ENCODE peak calls at places on chromosomes 3 and 15, in nine cellular contexts. Y is colonic mucosa, A is hepatocyte, I is AG04449, F is fibroblast of pulmonary artery, N is lower lobe of right lung, U is HFFc6, K is Peyer's patch, H is GM20000. P is an unnamed sample.

GRCh38 chr15:56767315-56767714 is 34.0 kb upstream of the ZNF280D start:
- DNase-seq in F (peak; percentile 56), I (no peak), K (no peak), Y (no peak), U (no peak), H (no peak), A (no peak), N (no peak), P (no peak)

GRCh38 chr3:126850370-126851085 is 132.4 kb upstream of the PLXNA1 start:
- DNase-seq in H (no peak), U (peak; percentile 38), K (no peak), N (peak; percentile 56), F (peak; percentile 73), Y (no peak), I (peak; percentile 73), A (peak; percentile 54), P (no peak)

GRCh38 chr3:64667887-64668581 is 19.8 kb downstream of the ADAMTS9 start:
- DNase-seq in U (no peak), I (no peak), F (no peak), A (no peak), Y (no peak), N (peak; percentile 53), K (no peak), H (no peak), P (no peak)

GRCh38 chr3:69174871-69175737 is 52.7 kb upstream of the LMOD3 start:
- DNase-seq in A (no peak), H (no peak), K (no peak), U (no peak), N (no peak), Y (no peak), F (peak; percentile 55), I (no peak), P (no peak)

GRCh38 chr3:193716155-193716554 is 123.1 kb downstream of the OPA1 start:
- DNase-seq in H (no peak), N (no peak), I (no peak), U (no peak), F (no peak), K (no peak), A (no peak), Y (no peak), P (no peak)

GRCh38 chr3:185822957-185823279 is 1.9 kb downstream of the IGF2BP2 start:
- DNase-seq in N (no peak), I (no peak), U (no peak), H (no peak), K (no peak), F (no peak), A (no peak), Y (no peak), P (no peak)

GRCh38 chr15:52658955-52659354 is 20.2 kb downstream of the ATOSA start:
- DNase-seq in F (no peak), U (no peak), A (no peak), H (peak; percentile 4), N (no peak), K (no peak), Y (no peak), I (no peak), P (no peak)

GRCh38 chr3:156781310-156782230 is 44.6 kb upstream of the LEKR1 start:
- DNase-seq in U (peak; percentile 69), K (no peak), I (no peak), N (no peak), F (peak; percentile 43), A (peak; percentile 26), Y (peak; percentile 19), H (no peak), P (no peak)

GRCh38 chr3:49461443-49462171 is 8.5 kb upstream of the DAG1 start:
- DNase-seq in U (no peak), K (no peak), A (no peak), N (no peak), Y (no peak), H (peak; percentile 23), I (no peak), F (peak; percentile 51), P (no peak)

GRCh38 chr3:14510838-14511622 is 29.1 kb downstream of the GRIP2 start:
- DNase-seq in U (no peak), I (no peak), Y (no peak), A (no peak), N (no peak), H (no peak), K (no peak), F (no peak), P (peak; percentile 13)

GRCh38 chr3:2024037-2024436 is 74.6 kb upstream of the CNTN4 start:
- DNase-seq in I (no peak), U (no peak), H (no peak), N (no peak), K (no peak), A (no peak), F (no peak), Y (no peak), P (no peak)

GRCh38 chr15:89837134-89837829 is 22.6 kb upstream of the ANPEP start:
- DNase-seq in N (no peak), I (no peak), H (no peak), A (no peak), U (peak; percentile 60), K (no peak), F (peak; percentile 55), Y (no peak), P (no peak)

GRCh38 chr15:38024293-38025091 is 90.1 kb downstream of the TMCO5A start:
- DNase-seq in U (no peak), N (no peak), A (no peak), Y (no peak), F (no peak), I (no peak), H (no peak), K (no peak), P (no peak)

GRCh38 chr3:10693457-10693856 is 122.6 kb upstream of the SLC6A11 start:
- DNase-seq in I (no peak), Y (no peak), H (no peak), K (no peak), N (no peak), F (no peak), U (peak; percentile 10), A (no peak), P (no peak)

GRCh38 chr3:175728566-175728965 is 869.4 kb downstream of the NAALADL2 start:
- DNase-seq in A (no peak), H (no peak), K (no peak), F (no peak), N (no peak), U (no peak), I (no peak), Y (no peak), P (no peak)

GRCh38 chr3:133153382-133153781 is 115.2 kb downstream of the TMEM108 start:
- DNase-seq in F (no peak), U (no peak), Y (no peak), K (no peak), I (no peak), H (no peak), N (no peak), A (no peak), P (no peak)

GRCh38 chr3:112744825-112745566 is 101.7 kb downstream of the CD200R1L start:
- DNase-seq in H (no peak), N (no peak), K (no peak), F (no peak), I (no peak), U (no peak), A (no peak), Y (no peak), P (no peak)

GRCh38 chr3:16468114-16469098 is 45.1 kb downstream of the RFTN1 start:
- DNase-seq in I (no peak), F (peak; percentile 52), K (no peak), Y (no peak), N (no peak), U (no peak), H (no peak), A (no peak), P (no peak)

GRCh38 chr15:69096197-69096596 is 64.2 kb upstream of the GLCE start:
- DNase-seq in N (no peak), H (no peak), K (no peak), A (no peak), F (no peak), I (no peak), U (no peak), Y (no peak), P (no peak)

GRCh38 chr15:83720466-83720865 is 66.5 kb downstream of the ADAMTSL3 start:
- DNase-seq in H (no peak), K (no peak), I (no peak), A (no peak), U (no peak), Y (no peak), F (no peak), N (no peak), P (no peak)

GRCh38 chr3:25831578-25831977 is 41.7 kb downstream of the OXSM start:
- DNase-seq in I (no peak), H (no peak), A (peak; percentile 22), F (peak; percentile 59), N (no peak), Y (no peak), K (no peak), U (peak; percentile 33), P (no peak)
- TF ChIP-seq CTCF in I (peak; percentile 40), H (no peak), A (peak; percentile 46), F (peak; percentile 44), N (no peak), Y (no peak), K (no peak), U (peak; percentile 54), P (no peak)

DNA sequence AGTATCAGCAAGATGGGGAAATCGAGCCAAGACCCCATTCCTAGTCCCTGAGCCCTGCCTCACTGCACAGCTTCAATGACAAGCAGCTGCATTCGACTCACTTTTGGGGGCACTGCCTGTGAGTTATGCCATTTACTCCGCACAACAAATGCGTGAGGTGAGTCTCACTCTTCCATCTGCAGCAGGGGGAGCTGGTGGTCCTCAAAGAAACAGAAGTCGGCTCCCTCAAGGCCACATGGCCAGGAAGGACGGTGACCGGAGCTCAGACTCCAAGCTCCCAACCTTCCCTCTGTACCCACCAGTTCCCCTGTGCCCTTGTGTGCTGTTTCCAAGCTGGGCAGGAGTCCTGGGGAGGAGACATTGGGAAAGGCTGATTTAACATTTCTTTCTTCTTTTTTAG is 127.7 kb upstream of the IQSEC1 start:
- DNase-seq in U (no peak), A (no peak), H (no peak), K (no peak), I (no peak), Y (no peak), N (no peak), F (no peak), P (no peak)
- TF ChIP-seq CTCF in U (no peak), A (peak; percentile 19), H (no peak), K (no peak), I (no peak), Y (no peak), N (no peak), F (no peak), P (no peak)

GRCh38 chr15:65197337-65197645 is 12.1 kb upstream of the CLPX start:
- DNase-seq in Y (no peak), F (no peak), H (no peak), U (no peak), I (no peak), K (no peak), A (no peak), N (no peak), P (no peak)
- TF ChIP-seq CTCF in Y (no peak), F (no peak), H (no peak), U (no peak), I (no peak), K (no peak), A (no peak), N (no peak), P (no peak)

GRCh38 chr3:80785875-80786274 is 975.6 kb downstream of the GBE1 start:
- DNase-seq in F (no peak), U (no peak), N (no peak), Y (no peak), K (no peak), I (no peak), A (no peak), H (no peak), P (no peak)

GRCh38 chr3:80788914-80789313 is 972.5 kb downstream of the GBE1 start:
- DNase-seq in Y (no peak), N (no peak), U (no peak), H (no peak), K (no peak), F (no peak), A (no peak), I (no peak), P (no peak)

GRCh38 chr3:80785475-80785874 is 976.0 kb downstream of the GBE1 start:
- DNase-seq in Y (no peak), F (peak; percentile 3), A (peak; percentile 23), K (no peak), I (no peak), U (no peak), N (no peak), H (no peak), P (no peak)
- TF ChIP-seq CTCF in Y (no peak), F (no peak), A (peak; percentile 51), K (no peak), I (no peak), U (no peak), N (no peak), H (no peak), P (no peak)

P was measured in activated B cell treated with CpG ODN at 0.5 μM for 24 hours.